ENCODE peak calls at places on chromosomes 16 and 17, in eight cellular contexts. One of them, this sample, is unnamed.

GRCh38 chr17:42249681-42250446 is 26.3 kb downstream of the STAT5B start:
- DNase-seq in PC-3: no peak
- DNase-seq in astrocyte: no peak
- DNase-seq in tibial nerve: no peak
- DNase-seq in stomach: no peak
- DNase-seq in suprapubic skin: no peak
- DNase-seq in mammary epithelial cell: no peak
- DNase-seq in psoas muscle: no peak
- DNase-seq in this sample: no peak

GRCh38 chr16:1494129-1494640 is 1.0 kb downstream of the TELO2 start:
- DNase-seq in PC-3: peak; percentile 60
- DNase-seq in astrocyte: peak; percentile 50
- DNase-seq in tibial nerve: no peak
- DNase-seq in stomach: peak; percentile 44
- DNase-seq in suprapubic skin: peak; percentile 80
- DNase-seq in mammary epithelial cell: peak; percentile 39
- DNase-seq in psoas muscle: peak; percentile 75
- DNase-seq in this sample: no peak

GRCh38 chr16:55118701-55119260 is 188.1 kb downstream of the IRX5 start:
- DNase-seq in PC-3: no peak
- DNase-seq in astrocyte: no peak
- DNase-seq in tibial nerve: no peak
- DNase-seq in stomach: no peak
- DNase-seq in suprapubic skin: no peak
- DNase-seq in mammary epithelial cell: no peak
- DNase-seq in psoas muscle: no peak
- DNase-seq in this sample: no peak

GRCh38 chr16:86189934-86190333 is 291.0 kb downstream of the IRF8 start:
- DNase-seq in PC-3: no peak
- DNase-seq in astrocyte: no peak
- DNase-seq in tibial nerve: no peak
- DNase-seq in stomach: no peak
- DNase-seq in suprapubic skin: no peak
- DNase-seq in mammary epithelial cell: no peak
- DNase-seq in psoas muscle: no peak
- DNase-seq in this sample: no peak

GRCh38 chr17:292016-292415 is 60.6 kb downstream of the RPH3AL start:
- DNase-seq in PC-3: no peak
- DNase-seq in astrocyte: no peak
- DNase-seq in tibial nerve: no peak
- DNase-seq in stomach: no peak
- DNase-seq in suprapubic skin: peak; percentile 37
- DNase-seq in mammary epithelial cell: no peak
- DNase-seq in psoas muscle: no peak
- DNase-seq in this sample: no peak

GRCh38 chr16:3727806-3728381 is 10.6 kb upstream of the TRAP1 start:
- DNase-seq in PC-3: no peak
- DNase-seq in astrocyte: no peak
- DNase-seq in tibial nerve: no peak
- DNase-seq in stomach: no peak
- DNase-seq in suprapubic skin: no peak
- DNase-seq in mammary epithelial cell: no peak
- DNase-seq in psoas muscle: no peak
- DNase-seq in this sample: no peak

GRCh38 chr16:66695935-66696668 is 441 bp downstream of the CMTM4 start:
- DNase-seq in PC-3: peak; percentile 35
- DNase-seq in astrocyte: no peak
- DNase-seq in tibial nerve: no peak
- DNase-seq in stomach: peak; percentile 73
- DNase-seq in suprapubic skin: peak; percentile 77
- DNase-seq in mammary epithelial cell: peak; percentile 65
- DNase-seq in psoas muscle: peak; percentile 32
- DNase-seq in this sample: peak; percentile 72

GRCh38 chr17:28700830-28701492 is 10.7 kb downstream of the PROCA1 start:
- DNase-seq in PC-3: no peak
- DNase-seq in astrocyte: no peak
- DNase-seq in tibial nerve: no peak
- DNase-seq in stomach: no peak
- DNase-seq in suprapubic skin: no peak
- DNase-seq in mammary epithelial cell: no peak
- DNase-seq in psoas muscle: no peak
- DNase-seq in this sample: no peak

GRCh38 chr17:44541884-44542581 is 15.3 kb upstream of the FZD2 start:
- DNase-seq in PC-3: no peak
- DNase-seq in astrocyte: no peak
- DNase-seq in tibial nerve: no peak
- DNase-seq in stomach: no peak
- DNase-seq in suprapubic skin: peak; percentile 62
- DNase-seq in mammary epithelial cell: no peak
- DNase-seq in psoas muscle: no peak
- DNase-seq in this sample: no peak

GRCh38 chr17:44546711-44547606 is 10.3 kb upstream of the FZD2 start:
- DNase-seq in PC-3: peak; percentile 64
- DNase-seq in astrocyte: peak; percentile 50
- DNase-seq in tibial nerve: no peak
- DNase-seq in stomach: no peak
- DNase-seq in suprapubic skin: no peak
- DNase-seq in mammary epithelial cell: peak; percentile 47
- DNase-seq in psoas muscle: no peak
- DNase-seq in this sample: no peak

GRCh38 chr17:44543213-44543904 is 13.9 kb upstream of the FZD2 start:
- DNase-seq in PC-3: peak; percentile 95
- DNase-seq in astrocyte: peak; percentile 93
- DNase-seq in tibial nerve: no peak
- DNase-seq in stomach: no peak
- DNase-seq in suprapubic skin: no peak
- DNase-seq in mammary epithelial cell: peak; percentile 57
- DNase-seq in psoas muscle: no peak
- DNase-seq in this sample: no peak

GRCh38 chr17:44540246-44541084 is 16.8 kb upstream of the FZD2 start:
- DNase-seq in PC-3: no peak
- DNase-seq in astrocyte: no peak
- DNase-seq in tibial nerve: no peak
- DNase-seq in stomach: no peak
- DNase-seq in suprapubic skin: no peak
- DNase-seq in mammary epithelial cell: no peak
- DNase-seq in psoas muscle: no peak
- DNase-seq in this sample: no peak

DNA sequence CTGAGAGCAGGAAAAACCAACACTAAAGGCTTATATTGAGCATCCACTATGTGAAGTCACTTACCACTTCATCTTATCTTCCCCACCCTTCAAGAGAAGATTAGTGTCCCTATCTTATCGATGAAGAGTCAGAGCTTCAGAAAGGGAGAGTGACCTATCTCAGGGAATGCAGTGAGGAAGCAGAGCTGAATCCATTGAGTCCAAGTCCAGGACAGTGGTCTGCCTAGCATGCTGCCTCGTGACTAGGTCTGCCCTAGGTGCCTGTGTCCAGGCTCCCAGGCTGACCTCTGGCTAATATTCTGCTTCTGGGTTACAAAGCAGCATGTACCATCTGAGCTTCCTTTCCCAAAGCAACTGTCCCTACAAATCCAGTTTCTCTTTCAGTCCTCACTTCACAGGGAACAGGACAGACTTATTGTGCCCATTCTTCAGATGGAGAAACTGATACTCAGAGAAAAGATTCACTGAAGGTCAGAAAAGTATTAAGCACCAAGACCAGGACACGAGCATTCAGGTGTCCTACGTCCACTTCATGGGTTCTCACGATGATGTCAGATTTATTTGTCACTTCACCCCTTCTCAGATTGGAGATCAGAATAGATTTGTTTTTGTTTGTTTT is 13.3 kb upstream of the FZD2 start:
- DNase-seq in PC-3: no peak
- DNase-seq in astrocyte: no peak
- DNase-seq in tibial nerve: no peak
- DNase-seq in stomach: no peak
- DNase-seq in suprapubic skin: no peak
- DNase-seq in mammary epithelial cell: no peak
- DNase-seq in psoas muscle: no peak
- DNase-seq in this sample: no peak
- H3K4me1 ChIP-seq in PC-3: peaks cover 47% of the 10 kb centered on the region
- H3K4me1 ChIP-seq in astrocyte: peaks cover 55% of the 10 kb centered on the region
- H3K4me1 ChIP-seq in tibial nerve: no peaks in the 10 kb centered on the region
- H3K4me1 ChIP-seq in stomach: no peaks in the 10 kb centered on the region
- H3K4me1 ChIP-seq in suprapubic skin: peaks cover 3% of the 10 kb centered on the region
- H3K4me1 ChIP-seq in mammary epithelial cell: peaks cover 37% of the 10 kb centered on the region
- H3K4me1 ChIP-seq in psoas muscle: no peaks in the 10 kb centered on the region
- H3K4me1 ChIP-seq in this sample: no peaks in the 10 kb centered on the region

GRCh38 chr17:67137860-67138259 is 93.5 kb downstream of the CACNG1 start:
- DNase-seq in PC-3: no peak
- DNase-seq in astrocyte: no peak
- DNase-seq in tibial nerve: no peak
- DNase-seq in stomach: no peak
- DNase-seq in suprapubic skin: no peak
- DNase-seq in mammary epithelial cell: no peak
- DNase-seq in psoas muscle: no peak
- DNase-seq in this sample: no peak

GRCh38 chr17:67137026-67137370 is 92.6 kb downstream of the CACNG1 start:
- DNase-seq in PC-3: peak; percentile 29
- DNase-seq in astrocyte: peak; percentile 12
- DNase-seq in tibial nerve: no peak
- DNase-seq in stomach: no peak
- DNase-seq in suprapubic skin: no peak
- DNase-seq in mammary epithelial cell: no peak
- DNase-seq in psoas muscle: no peak
- DNase-seq in this sample: no peak

GRCh38 chr17:67138392-67138791 is 94.0 kb downstream of the CACNG1 start:
- DNase-seq in PC-3: no peak
- DNase-seq in astrocyte: no peak
- DNase-seq in tibial nerve: no peak
- DNase-seq in stomach: no peak
- DNase-seq in suprapubic skin: no peak
- DNase-seq in mammary epithelial cell: no peak
- DNase-seq in psoas muscle: no peak
- DNase-seq in this sample: no peak

GRCh38 chr17:67139289-67139688 is 94.9 kb downstream of the CACNG1 start:
- DNase-seq in PC-3: no peak
- DNase-seq in astrocyte: peak; percentile 13
- DNase-seq in tibial nerve: no peak
- DNase-seq in stomach: no peak
- DNase-seq in suprapubic skin: no peak
- DNase-seq in mammary epithelial cell: no peak
- DNase-seq in psoas muscle: no peak
- DNase-seq in this sample: no peak

DNA sequence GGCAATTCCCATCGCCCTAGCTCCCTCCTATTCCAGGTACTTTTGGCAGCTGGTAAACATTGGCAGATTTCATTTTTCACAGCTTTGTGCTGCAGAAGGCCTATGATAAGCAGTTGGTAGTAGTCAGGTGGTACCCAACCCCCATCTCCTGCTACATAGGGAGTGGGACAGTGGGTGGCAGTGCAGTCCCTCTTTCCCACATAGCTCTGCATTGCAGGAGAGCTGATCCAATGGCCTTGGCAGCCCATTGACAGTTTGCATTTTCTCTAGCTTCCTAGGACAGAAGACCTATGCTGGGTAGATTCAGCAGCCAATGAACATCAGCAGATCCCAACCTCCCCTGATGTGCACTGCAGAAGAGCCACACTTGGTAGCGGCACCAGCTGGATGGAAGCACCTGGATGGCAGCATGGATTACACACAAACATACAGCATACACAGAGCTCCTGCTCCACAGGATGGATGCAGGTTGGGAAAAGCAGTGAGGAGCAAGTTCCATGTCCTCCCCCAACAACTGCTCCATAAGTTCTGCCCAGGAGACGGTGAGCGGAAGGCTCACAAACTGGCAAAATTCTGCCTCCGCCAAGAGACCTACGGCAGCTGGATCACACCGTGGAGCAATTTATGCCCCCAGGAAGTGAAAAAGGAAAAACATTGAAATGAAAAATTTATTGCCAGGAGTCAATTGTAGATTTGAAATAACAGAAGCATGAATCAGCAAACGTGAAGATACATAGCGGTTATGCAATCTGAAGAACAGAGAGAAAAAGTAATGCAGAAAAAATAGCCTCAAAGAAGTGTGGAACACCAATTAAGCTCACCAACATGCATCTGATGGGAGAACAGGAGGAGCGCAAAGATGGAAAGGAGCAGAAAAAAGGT is 95.7 kb downstream of the CACNG1 start:
- DNase-seq in PC-3: peak; percentile 79
- DNase-seq in astrocyte: peak; percentile 57
- DNase-seq in tibial nerve: no peak
- DNase-seq in stomach: no peak
- DNase-seq in suprapubic skin: no peak
- DNase-seq in mammary epithelial cell: peak; percentile 26
- DNase-seq in psoas muscle: no peak
- DNase-seq in this sample: no peak
- TF ChIP-seq CTCF in PC-3: peak; percentile 25
- TF ChIP-seq CTCF in astrocyte: no peak
- TF ChIP-seq CTCF in tibial nerve: no peak
- TF ChIP-seq CTCF in stomach: no peak
- TF ChIP-seq CTCF in suprapubic skin: no peak
- TF ChIP-seq CTCF in mammary epithelial cell: no peak
- TF ChIP-seq CTCF in psoas muscle: no peak
- TF ChIP-seq CTCF in this sample: no peak

DNA sequence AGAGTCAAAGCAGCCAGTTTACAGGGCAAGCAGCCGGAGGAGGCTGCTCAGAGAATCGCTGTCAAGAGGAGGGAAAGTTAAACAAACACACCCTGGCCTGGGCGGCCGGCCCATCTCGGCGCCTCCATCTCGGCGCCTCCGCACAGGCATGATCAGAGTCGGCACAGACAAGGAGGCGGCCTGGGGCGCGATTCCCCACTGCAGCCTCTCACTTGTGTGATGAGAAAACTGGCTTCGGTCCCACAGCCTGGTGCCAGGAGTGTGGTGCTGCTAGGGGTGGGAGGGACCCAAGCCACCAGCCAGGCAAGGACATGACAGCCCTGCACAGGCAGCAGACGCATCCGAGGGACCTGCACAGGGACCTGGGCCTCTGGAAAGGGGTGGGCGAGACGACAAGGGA is 17.7 kb downstream of the SLC38A10 start:
- DNase-seq in PC-3: no peak
- DNase-seq in astrocyte: no peak
- DNase-seq in tibial nerve: no peak
- DNase-seq in stomach: peak; percentile 48
- DNase-seq in suprapubic skin: no peak
- DNase-seq in mammary epithelial cell: no peak
- DNase-seq in psoas muscle: peak; percentile 51
- DNase-seq in this sample: peak; percentile 48
- H3K4me3 ChIP-seq in PC-3: no peak overlapping the region
- H3K4me3 ChIP-seq in astrocyte: no peak overlapping the region
- H3K4me3 ChIP-seq in tibial nerve: no peak overlapping the region
- H3K4me3 ChIP-seq in stomach: peak overlapping the region; percentile 3
- H3K4me3 ChIP-seq in suprapubic skin: no peak overlapping the region
- H3K4me3 ChIP-seq in mammary epithelial cell: no peak overlapping the region
- H3K4me3 ChIP-seq in psoas muscle: no peak overlapping the region
- H3K4me3 ChIP-seq in this sample: no peak overlapping the region

DNA sequence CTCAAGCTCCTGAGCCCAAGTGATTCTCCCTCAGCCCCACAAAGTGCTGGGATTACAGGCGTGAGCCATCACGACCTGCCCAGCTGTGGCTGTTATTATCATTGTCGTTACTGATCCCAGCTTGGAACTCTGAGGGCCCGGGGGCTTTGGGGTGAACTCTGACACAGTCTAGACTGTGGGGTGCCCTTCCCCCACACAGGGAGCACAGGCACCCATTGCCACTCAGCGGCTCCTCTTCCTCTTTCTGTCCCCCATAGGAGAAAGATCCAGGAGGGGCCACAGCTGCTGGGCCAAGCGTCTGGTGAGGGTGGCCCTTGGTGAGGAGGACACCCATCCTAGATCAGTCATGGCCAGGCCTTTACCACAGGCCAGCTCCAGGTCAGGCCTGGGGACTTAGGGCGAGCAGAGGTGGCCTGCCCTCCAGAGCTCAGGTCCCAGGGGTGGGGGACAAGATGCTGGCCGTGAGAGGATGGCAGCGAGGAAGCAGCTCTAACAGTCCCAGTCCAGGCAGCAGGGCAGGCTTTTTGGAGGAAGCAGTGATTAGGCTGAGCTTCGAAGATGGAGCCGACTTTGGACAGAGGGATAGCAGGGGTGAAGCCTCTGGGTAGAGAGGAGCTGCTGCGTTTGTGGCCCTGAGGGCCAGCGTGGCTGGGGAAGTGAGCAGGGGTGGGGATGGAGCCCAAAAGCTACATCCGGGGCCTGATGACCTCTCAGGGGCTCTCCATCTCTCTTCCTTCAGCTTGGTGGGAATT is 24.7 kb downstream of the TMEM235 start:
- DNase-seq in PC-3: no peak
- DNase-seq in astrocyte: no peak
- DNase-seq in tibial nerve: no peak
- DNase-seq in stomach: no peak
- DNase-seq in suprapubic skin: no peak
- DNase-seq in mammary epithelial cell: no peak
- DNase-seq in psoas muscle: no peak
- DNase-seq in this sample: no peak
- H3K4me1 ChIP-seq in PC-3: peaks cover 14% of the 10 kb centered on the region
- H3K4me1 ChIP-seq in astrocyte: peaks cover 4% of the 10 kb centered on the region
- H3K4me1 ChIP-seq in tibial nerve: peaks cover 27% of the 10 kb centered on the region
- H3K4me1 ChIP-seq in stomach: peaks cover 28% of the 10 kb centered on the region
- H3K4me1 ChIP-seq in suprapubic skin: peaks cover 31% of the 10 kb centered on the region
- H3K4me1 ChIP-seq in mammary epithelial cell: peaks cover 5% of the 10 kb centered on the region
- H3K4me1 ChIP-seq in psoas muscle: peaks cover 11% of the 10 kb centered on the region
- H3K4me1 ChIP-seq in this sample: no peaks in the 10 kb centered on the region